ENCODE peak calls at places on chromosomes 12 and 14, in four cellular contexts. K is H1, N is fibroblast of lung, B is HCT116. G is an unnamed sample.
A peak's percentile ranks its signal among the peaks of the same experiment; 100 is the strongest.

GRCh38 chr14:99946652-99947489 is 118.4 kb upstream of the EVL start:
- DNase-seq in K (no peak), N (no peak), B (no peak), G (peak; percentile 57)

GRCh38 chr12:27785882-27786570 is 6.0 kb upstream of the MANSC4 start:
- DNase-seq in K (no peak), N (peak; percentile 71), B (no peak), G (no peak)

GRCh38 chr14:89856871-89857345 is 97.6 kb downstream of the EFCAB11 start:
- DNase-seq in K (no peak), N (peak; percentile 29), B (no peak), G (peak; percentile 43)

GRCh38 chr14:51527073-51527472 is 124.6 kb upstream of the FRMD6 start:
- DNase-seq in K (no peak), N (peak; percentile 83), B (no peak), G (no peak)

GRCh38 chr12:113293100-113293499 is 41.8 kb downstream of the SLC8B1 start:
- DNase-seq in K (no peak), N (no peak), B (no peak), G (no peak)

GRCh38 chr14:61569783-61570182 is 125.5 kb upstream of the HIF1A start:
- DNase-seq in K (no peak), N (peak; percentile 92), B (no peak), G (no peak)

GRCh38 chr12:104588048-104588942 is 131.5 kb downstream of the CHST11 start:
- DNase-seq in K (no peak), N (peak; percentile 59), B (peak; percentile 89), G (no peak)

GRCh38 chr12:78700565-78700964 is 164.0 kb upstream of the SYT1 start:
- DNase-seq in K (no peak), N (no peak), B (no peak), G (no peak)

GRCh38 chr14:99575043-99576023 is 28.7 kb downstream of the CCDC85C start:
- DNase-seq in K (no peak), N (no peak), B (no peak), G (no peak)

GRCh38 chr14:50064993-50065392 is 51.4 kb downstream of the VCPKMT start:
- DNase-seq in K (no peak), N (peak; percentile 52), B (no peak), G (no peak)

GRCh38 chr12:78316150-78316549 is 485.5 kb downstream of the NAV3 start:
- DNase-seq in K (no peak), N (no peak), B (no peak), G (no peak)

GRCh38 chr12:107570721-107571120 is 114.9 kb upstream of the PWP1 start:
- DNase-seq in K (no peak), N (peak; percentile 9), B (no peak), G (peak; percentile 23)

GRCh38 chr12:7961395-7962188 is 25.6 kb upstream of the SLC2A3 start:
- DNase-seq in K (no peak), N (peak; percentile 74), B (no peak), G (no peak)

GRCh38 chr12:25115677-25116076 is 79.3 kb downstream of the DNAI7 start:
- DNase-seq in K (no peak), N (no peak), B (no peak), G (no peak)

GRCh38 chr12:104106965-104107364 is 31.0 kb downstream of the NFYB start:
- DNase-seq in K (no peak), N (no peak), B (no peak), G (no peak)

GRCh38 chr12:20931894-20932293 is 121.4 kb downstream of the SLCO1B3 start:
- DNase-seq in K (no peak), N (no peak), B (no peak), G (no peak)

GRCh38 chr14:23430016-23430732 is 5.3 kb downstream of the MYH7 start:
- DNase-seq in K (no peak), N (no peak), B (no peak), G (no peak)

GRCh38 chr14:50666772-50667490 is 1.2 kb downstream of the SAV1 start:
- DNase-seq in K (no peak), N (peak; percentile 91), B (no peak), G (peak; percentile 63)

GRCh38 chr12:46263140-46264017 is 5.5 kb downstream of the SLC38A1 start:
- DNase-seq in K (no peak), N (peak; percentile 6), B (no peak), G (no peak)

GRCh38 chr14:99853206-99853605 is 60.0 kb downstream of the EML1 start:
- DNase-seq in K (no peak), N (no peak), B (no peak), G (no peak)

GRCh38 chr12:2773199-2773875 is 21.4 kb upstream of the FKBP4 start:
- DNase-seq in K (no peak), N (no peak), B (no peak), G (no peak)

GRCh38 chr12:51424662-51425539 is at the start of gene SLC4A8:
- DNase-seq in K (peak; percentile 85), N (peak; percentile 89), B (peak; percentile 57), G (peak; percentile 96)

GRCh38 chr14:100142073-100143040 is 17.1 kb downstream of the DEGS2 start:
- DNase-seq in K (no peak), N (no peak), B (no peak), G (peak; percentile 64)

GRCh38 chr14:38197001-38197760 is 10.5 kb upstream of the SSTR1 start:
- DNase-seq in K (no peak), N (peak; percentile 52), B (no peak), G (no peak)

GRCh38 chr14:79745046-79745445 is 466.3 kb downstream of the DIO2 start:
- DNase-seq in K (no peak), N (peak; percentile 25), B (no peak), G (no peak)

GRCh38 chr12:81598205-81598604 is 160.9 kb downstream of the PPFIA2 start:
- DNase-seq in K (no peak), N (no peak), B (no peak), G (no peak)

GRCh38 chr12:6620137-6620884 is 13.1 kb upstream of the CHD4 start:
- DNase-seq in K (peak; percentile 80), N (no peak), B (no peak), G (peak; percentile 66)

GRCh38 chr14:90695997-90696681 is 120.1 kb downstream of the TTC7B start:
- DNase-seq in K (no peak), N (no peak), B (no peak), G (no peak)

GRCh38 chr12:111276189-111276588 is 92.7 kb downstream of the PHETA1 start:
- DNase-seq in K (no peak), N (peak; percentile 6), B (no peak), G (no peak)

DNA sequence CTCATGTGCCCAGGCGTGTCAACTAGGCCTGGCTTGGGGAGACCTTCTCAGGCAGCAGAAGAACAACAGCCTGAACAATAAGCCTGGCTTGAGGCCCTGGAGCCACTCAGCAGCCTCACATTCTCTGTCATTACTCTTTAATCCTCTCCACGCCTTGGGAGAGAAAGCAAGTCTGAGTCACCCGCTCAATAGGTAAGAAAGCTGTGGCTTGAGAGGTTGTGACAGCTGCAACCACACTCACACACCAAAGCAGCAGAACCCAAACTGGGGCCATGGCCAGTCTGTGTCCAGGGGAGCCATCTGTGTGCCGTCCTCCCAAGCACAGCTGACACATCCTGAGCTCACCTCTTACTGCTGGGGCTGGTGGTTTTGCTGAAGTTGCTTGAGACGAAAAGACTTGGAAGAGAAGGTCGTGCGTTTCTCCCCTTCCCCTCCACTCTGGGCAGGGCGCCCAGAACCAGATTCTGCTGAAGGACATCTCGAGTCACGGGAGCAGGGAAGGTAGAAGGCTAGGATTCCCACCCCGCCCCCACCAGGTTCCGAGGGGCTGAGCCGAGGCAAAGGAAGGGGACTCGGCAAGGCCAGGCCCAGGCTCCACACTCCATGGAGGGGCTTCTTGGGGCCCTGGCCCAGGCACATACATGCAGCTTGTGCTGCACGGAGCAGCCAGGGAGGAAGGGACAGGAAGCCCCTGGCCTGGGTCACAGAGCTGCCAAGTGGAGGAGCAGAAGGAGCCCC is 5.5 kb downstream of the TMEM63C start:
- DNase-seq in K (no peak), N (no peak), B (peak; percentile 27), G (peak; percentile 60)
- H3K4me2 ChIP-seq in K (no peak overlapping the region), N (no peak overlapping the region), B (peak overlapping the region; percentile 45), G (no peak overlapping the region)

GRCh38 chr12:80183939-80184338 is 84.6 kb downstream of the OTOGL start:
- DNase-seq in K (no peak), N (peak; percentile 38), B (no peak), G (no peak)
- H2AFZ ChIP-seq in K (no peak overlapping the region), N (no peak overlapping the region), B (no peak overlapping the region), G (no peak overlapping the region)

DNA sequence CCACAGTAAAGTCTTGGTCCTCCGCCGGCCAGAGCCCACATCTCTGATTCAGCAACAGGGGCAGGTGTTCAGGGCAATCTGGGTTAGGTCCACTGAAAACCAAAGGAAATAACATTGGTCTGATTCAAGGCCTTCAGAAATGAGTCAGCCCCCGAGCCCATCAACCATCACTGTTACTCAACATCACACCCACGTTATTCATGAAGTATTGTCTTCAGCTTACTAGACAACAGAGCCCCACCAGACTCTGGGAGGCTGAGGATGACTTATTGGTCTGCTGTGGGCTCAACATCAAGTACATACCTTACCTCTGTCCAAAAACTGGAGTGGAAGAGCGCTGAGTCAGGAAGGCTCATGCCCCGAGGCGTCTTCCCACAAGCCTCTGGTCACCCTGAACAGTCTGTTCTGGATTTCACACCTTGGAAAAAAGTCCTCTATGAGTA is 97.5 kb downstream of the ZFP36L1 start:
- DNase-seq in K (no peak), N (peak; percentile 98), B (peak; percentile 91), G (no peak)
- H3K4me2 ChIP-seq in K (no peak overlapping the region), N (peak overlapping the region; percentile 46), B (peak overlapping the region; percentile 49), G (no peak overlapping the region)

GRCh38 chr12:115337693-115338543 is 653.9 kb upstream of the TBX3 start:
- DNase-seq in K (no peak), N (peak; percentile 93), B (peak; percentile 39), G (peak; percentile 62)
- H2AFZ ChIP-seq in K (peak overlapping the region; percentile 90), N (peak overlapping the region; percentile 80), B (no peak overlapping the region), G (no peak overlapping the region)

DNA sequence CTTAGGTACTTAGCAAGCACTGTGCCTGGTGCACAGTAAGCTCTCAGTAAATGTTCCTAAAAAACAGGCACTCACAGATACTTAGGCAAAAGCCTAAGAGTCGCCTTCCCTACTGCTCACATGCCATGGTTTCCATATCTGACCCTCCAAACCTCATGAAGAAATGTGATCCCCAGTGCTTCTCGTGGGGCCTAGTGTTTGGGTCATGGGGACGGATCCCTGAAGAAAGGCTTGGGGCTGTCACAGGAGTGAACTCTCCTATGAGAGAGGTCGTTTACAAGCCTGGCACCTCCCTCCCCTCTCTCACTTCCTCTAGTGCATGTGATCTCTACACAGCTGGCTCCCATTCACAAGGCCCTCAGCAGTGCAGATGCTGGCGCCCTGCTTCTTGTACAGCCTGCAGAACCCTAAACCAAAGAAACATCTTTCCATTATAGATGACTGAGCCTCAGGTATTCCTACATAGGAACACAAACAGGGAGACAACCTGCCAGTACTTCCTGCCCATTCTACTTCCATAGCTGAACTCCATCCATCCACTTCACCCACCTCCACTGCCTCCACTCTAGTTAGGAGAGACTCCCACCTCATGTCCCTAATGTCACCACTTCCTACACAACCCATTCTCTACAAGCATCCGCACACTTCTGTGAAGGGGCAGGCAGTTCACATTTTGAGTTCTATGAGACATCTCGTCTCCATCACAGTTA is 2.9 kb downstream of the SLC15A4 start:
- DNase-seq in K (no peak), N (no peak), B (no peak), G (no peak)
- H3K4me2 ChIP-seq in K (peak overlapping the region; percentile 23), N (no peak overlapping the region), B (no peak overlapping the region), G (no peak overlapping the region)

GRCh38 chr14:93548102-93548843 is 117.5 kb downstream of the UNC79 start:
- DNase-seq in K (no peak), N (no peak), B (no peak), G (no peak)
- H2AFZ ChIP-seq in K (no peak overlapping the region), N (no peak overlapping the region), B (no peak overlapping the region), G (no peak overlapping the region)

GRCh38 chr14:75438486-75439080 is 10.8 kb downstream of the JDP2 start:
- DNase-seq in K (no peak), N (no peak), B (no peak), G (no peak)
- H3K4me2 ChIP-seq in K (no peak overlapping the region), N (no peak overlapping the region), B (no peak overlapping the region), G (no peak overlapping the region)

G was measured in hepatocyte.